ENCODE peak calls at places on chromosomes 6 and 20, in nine cellular contexts. J is NCI-H510A, W is GM06990, D is AG10803, K is HT1080, Q is amygdala, R is HTR-8/SVneo, N is RCC 7860, Y is activated gamma-delta T cell treated with Interleukin-2 at 50 U/mL for 16 hours. E is an unnamed sample.

GRCh38 chr6:156752666-156753301 is 24.4 kb upstream of the ARID1B start:
- DNase-seq in J (peak), W (peak), D (no peak), K (no peak), Q (peak), R (no peak), N (peak), Y (no peak), E (no peak)

GRCh38 chr6:328184-328670 is 35.9 kb downstream of the DUSP22 start:
- DNase-seq in J (no peak), W (peak), D (peak), K (peak), Q (no peak), R (peak), N (peak), Y (no peak), E (peak)

GRCh38 chr20:36856691-36857635 is 19.0 kb upstream of the TLDC2 start:
- DNase-seq in J (no peak), W (no peak), D (peak), K (peak), Q (no peak), R (no peak), N (no peak), Y (no peak), E (peak)

GRCh38 chr6:54074591-54075195 is 36.5 kb upstream of the MLIP start:
- DNase-seq in J (no peak), W (no peak), D (peak), K (no peak), Q (no peak), R (no peak), N (no peak), Y (no peak), E (no peak)

GRCh38 chr6:38996676-38997075 is 51.9 kb upstream of the GLP1R start:
- DNase-seq in J (no peak), W (no peak), D (no peak), K (no peak), Q (no peak), R (no peak), N (no peak), Y (no peak), E (no peak)

GRCh38 chr20:2390971-2391675 is 10.4 kb downstream of the TGM6 start:
- DNase-seq in J (no peak), W (no peak), D (no peak), K (no peak), Q (no peak), R (no peak), N (no peak), Y (no peak), E (no peak)

GRCh38 chr6:3510617-3511016 is 53.8 kb upstream of the SLC22A23 start:
- DNase-seq in J (no peak), W (no peak), D (no peak), K (no peak), Q (no peak), R (no peak), N (no peak), Y (no peak), E (no peak)

GRCh38 chr6:34610819-34611477 is 54.8 kb upstream of the SPDEF start:
- DNase-seq in J (no peak), W (no peak), D (peak), K (peak), Q (no peak), R (peak), N (peak), Y (no peak), E (peak)

GRCh38 chr6:134216304-134217029 is 101.4 kb downstream of the SGK1 start:
- DNase-seq in J (no peak), W (no peak), D (no peak), K (no peak), Q (no peak), R (no peak), N (no peak), Y (no peak), E (no peak)

GRCh38 chr6:11621119-11621518 is 83.6 kb downstream of the TMEM170B start:
- DNase-seq in J (no peak), W (no peak), D (no peak), K (no peak), Q (no peak), R (no peak), N (peak), Y (no peak), E (no peak)

GRCh38 chr20:11814276-11814675 is 103.4 kb upstream of the BTBD3 start:
- DNase-seq in J (no peak), W (no peak), D (peak), K (peak), Q (no peak), R (no peak), N (peak), Y (no peak), E (peak)

GRCh38 chr20:23654722-23655121 is 17.0 kb upstream of the CST3 start:
- DNase-seq in J (no peak), W (no peak), D (no peak), K (no peak), Q (no peak), R (no peak), N (no peak), Y (no peak), E (no peak)

GRCh38 chr6:148969679-148970078 is 222.8 kb downstream of the UST start:
- DNase-seq in J (peak), W (no peak), D (peak), K (no peak), Q (no peak), R (no peak), N (no peak), Y (no peak), E (no peak)

GRCh38 chr6:14401181-14401745 is 283.7 kb downstream of the CD83 start:
- DNase-seq in J (no peak), W (no peak), D (peak), K (no peak), Q (no peak), R (no peak), N (no peak), Y (no peak), E (no peak)

GRCh38 chr6:43791752-43792422 is 21.9 kb downstream of the VEGFA start:
- DNase-seq in J (no peak), W (no peak), D (no peak), K (no peak), Q (no peak), R (no peak), N (no peak), Y (no peak), E (no peak)

GRCh38 chr6:117145940-117146339 is 119.4 kb upstream of the VGLL2 start:
- DNase-seq in J (no peak), W (no peak), D (no peak), K (no peak), Q (no peak), R (no peak), N (no peak), Y (no peak), E (no peak)

GRCh38 chr6:100592929-100593328 is 128.2 kb upstream of the SIM1 start:
- DNase-seq in J (no peak), W (no peak), D (no peak), K (no peak), Q (no peak), R (no peak), N (no peak), Y (no peak), E (no peak)

GRCh38 chr20:46964299-46965123 is 69.9 kb downstream of the EYA2 start:
- DNase-seq in J (peak), W (no peak), D (no peak), K (no peak), Q (no peak), R (no peak), N (no peak), Y (no peak), E (no peak)

GRCh38 chr6:51655517-51655916 is 431.9 kb downstream of the PKHD1 start:
- DNase-seq in J (no peak), W (no peak), D (no peak), K (no peak), Q (no peak), R (no peak), N (no peak), Y (no peak), E (peak)

GRCh38 chr6:16157909-16158308 is 29.0 kb downstream of the MYLIP start:
- DNase-seq in J (peak), W (no peak), D (no peak), K (no peak), Q (no peak), R (no peak), N (no peak), Y (no peak), E (no peak)

GRCh38 chr20:17960927-17961599 is 7.5 kb downstream of the SNX5 start:
- DNase-seq in J (no peak), W (no peak), D (peak), K (no peak), Q (no peak), R (no peak), N (no peak), Y (no peak), E (no peak)

GRCh38 chr20:2402271-2402980 is 21.7 kb downstream of the TGM6 start:
- DNase-seq in J (no peak), W (no peak), D (peak), K (peak), Q (no peak), R (peak), N (no peak), Y (no peak), E (peak)

GRCh38 chr6:42979523-42980177 is 669 bp upstream of the PEX6 start:
- DNase-seq in J (no peak), W (no peak), D (peak), K (peak), Q (peak), R (peak), N (peak), Y (peak), E (peak)

GRCh38 chr6:56663344-56663743 is 20.7 kb upstream of the DST start:
- DNase-seq in J (no peak), W (no peak), D (no peak), K (peak), Q (no peak), R (no peak), N (peak), Y (no peak), E (peak)

GRCh38 chr6:52352239-52353008 is 9.5 kb upstream of the PAQR8 start:
- DNase-seq in J (no peak), W (peak), D (peak), K (peak), Q (no peak), R (peak), N (peak), Y (no peak), E (peak)

GRCh38 chr6:119182875-119183274 is 104.4 kb upstream of the FAM184A start:
- DNase-seq in J (no peak), W (no peak), D (no peak), K (no peak), Q (no peak), R (no peak), N (no peak), Y (no peak), E (no peak)

GRCh38 chr6:67766061-67766460 is 869.0 kb upstream of the ADGRB3 start:
- DNase-seq in J (no peak), W (no peak), D (no peak), K (no peak), Q (no peak), R (no peak), N (no peak), Y (no peak), E (no peak)

GRCh38 chr6:138311268-138311667 is 66.4 kb upstream of the SMIM28 start:
- DNase-seq in J (no peak), W (no peak), D (no peak), K (no peak), Q (no peak), R (no peak), N (no peak), Y (no peak), E (no peak)

GRCh38 chr6:161041274-161041673 is 49.7 kb downstream of the MAP3K4 start:
- DNase-seq in J (no peak), W (no peak), D (no peak), K (no peak), Q (no peak), R (no peak), N (no peak), Y (no peak), E (no peak)

GRCh38 chr6:129635396-129636164 is 74.4 kb downstream of the ARHGAP18 start:
- DNase-seq in J (no peak), W (no peak), D (peak), K (peak), Q (no peak), R (no peak), N (no peak), Y (no peak), E (no peak)

GRCh38 chr20:17938889-17939619 is 29.5 kb downstream of the SNX5 start:
- DNase-seq in J (peak), W (peak), D (peak), K (peak), Q (peak), R (peak), N (peak), Y (peak), E (peak)

E was measured in mammary epithelial cell.